ENCODE peak calls at places on chromosome 4, in ten cellular contexts. One of them, this sample, is unnamed.

GRCh38 chr4:42609051-42609450 is 47.9 kb downstream of the ATP8A1 start:
- DNase-seq in SJSA1: no peak
- DNase-seq in stimulated activated CD4-positive, alpha-beta T cell treated with anti-CD3 and anti-CD28 coated beads, Interleukin-2, amount 100 ng/mL, for 48 hours: no peak
- DNase-seq in GM23248: no peak
- DNase-seq in activated gamma-delta T cell treated with anti-CD3 and anti-CD28 coated beads, Interleukin-2, amount 50 U/mL, for 16 hours: no peak
- DNase-seq in stimulated activated naive CD8-positive, alpha-beta T cell treated with anti-CD3 and anti-CD28 coated beads, Interleukin-15, Interleukin-2, amounts not matched to agents 100 U/mL and 50 U/mL, for 24 hours: no peak
- DNase-seq in neural crest cell: no peak
- DNase-seq in sigmoid colon: no peak
- DNase-seq in progenitor cell of endocrine pancreas: no peak
- DNase-seq in psoas muscle: no peak
- DNase-seq in this sample: no peak

GRCh38 chr4:17236686-17237085 is 275.2 kb downstream of the QDPR start:
- DNase-seq in SJSA1: peak
- DNase-seq in stimulated activated CD4-positive, alpha-beta T cell treated with anti-CD3 and anti-CD28 coated beads, Interleukin-2, amount 100 ng/mL, for 48 hours: no peak
- DNase-seq in GM23248: peak
- DNase-seq in activated gamma-delta T cell treated with anti-CD3 and anti-CD28 coated beads, Interleukin-2, amount 50 U/mL, for 16 hours: no peak
- DNase-seq in stimulated activated naive CD8-positive, alpha-beta T cell treated with anti-CD3 and anti-CD28 coated beads, Interleukin-15, Interleukin-2, amounts not matched to agents 100 U/mL and 50 U/mL, for 24 hours: no peak
- DNase-seq in neural crest cell: no peak
- DNase-seq in sigmoid colon: no peak
- DNase-seq in progenitor cell of endocrine pancreas: no peak
- DNase-seq in psoas muscle: no peak
- DNase-seq in this sample: no peak

GRCh38 chr4:153014460-153014859 is 78.3 kb downstream of the FHDC1 start:
- DNase-seq in SJSA1: no peak
- DNase-seq in stimulated activated CD4-positive, alpha-beta T cell treated with anti-CD3 and anti-CD28 coated beads, Interleukin-2, amount 100 ng/mL, for 48 hours: no peak
- DNase-seq in GM23248: peak
- DNase-seq in activated gamma-delta T cell treated with anti-CD3 and anti-CD28 coated beads, Interleukin-2, amount 50 U/mL, for 16 hours: no peak
- DNase-seq in stimulated activated naive CD8-positive, alpha-beta T cell treated with anti-CD3 and anti-CD28 coated beads, Interleukin-15, Interleukin-2, amounts not matched to agents 100 U/mL and 50 U/mL, for 24 hours: no peak
- DNase-seq in neural crest cell: no peak
- DNase-seq in sigmoid colon: no peak
- DNase-seq in progenitor cell of endocrine pancreas: no peak
- DNase-seq in psoas muscle: no peak
- DNase-seq in this sample: no peak

GRCh38 chr4:34046580-34046979 is 2197.7 kb downstream of the ARAP2 start:
- DNase-seq in SJSA1: no peak
- DNase-seq in stimulated activated CD4-positive, alpha-beta T cell treated with anti-CD3 and anti-CD28 coated beads, Interleukin-2, amount 100 ng/mL, for 48 hours: no peak
- DNase-seq in GM23248: peak
- DNase-seq in activated gamma-delta T cell treated with anti-CD3 and anti-CD28 coated beads, Interleukin-2, amount 50 U/mL, for 16 hours: no peak
- DNase-seq in stimulated activated naive CD8-positive, alpha-beta T cell treated with anti-CD3 and anti-CD28 coated beads, Interleukin-15, Interleukin-2, amounts not matched to agents 100 U/mL and 50 U/mL, for 24 hours: no peak
- DNase-seq in neural crest cell: no peak
- DNase-seq in sigmoid colon: no peak
- DNase-seq in progenitor cell of endocrine pancreas: no peak
- DNase-seq in psoas muscle: no peak
- DNase-seq in this sample: no peak

GRCh38 chr4:101458914-101459313 is 111.6 kb upstream of the PPP3CA start:
- DNase-seq in SJSA1: no peak
- DNase-seq in stimulated activated CD4-positive, alpha-beta T cell treated with anti-CD3 and anti-CD28 coated beads, Interleukin-2, amount 100 ng/mL, for 48 hours: no peak
- DNase-seq in GM23248: peak
- DNase-seq in activated gamma-delta T cell treated with anti-CD3 and anti-CD28 coated beads, Interleukin-2, amount 50 U/mL, for 16 hours: no peak
- DNase-seq in stimulated activated naive CD8-positive, alpha-beta T cell treated with anti-CD3 and anti-CD28 coated beads, Interleukin-15, Interleukin-2, amounts not matched to agents 100 U/mL and 50 U/mL, for 24 hours: no peak
- DNase-seq in neural crest cell: no peak
- DNase-seq in sigmoid colon: no peak
- DNase-seq in progenitor cell of endocrine pancreas: no peak
- DNase-seq in psoas muscle: no peak
- DNase-seq in this sample: no peak

GRCh38 chr4:78477276-78477675 is 74.3 kb upstream of the ANXA3 start:
- DNase-seq in SJSA1: no peak
- DNase-seq in stimulated activated CD4-positive, alpha-beta T cell treated with anti-CD3 and anti-CD28 coated beads, Interleukin-2, amount 100 ng/mL, for 48 hours: no peak
- DNase-seq in GM23248: peak
- DNase-seq in activated gamma-delta T cell treated with anti-CD3 and anti-CD28 coated beads, Interleukin-2, amount 50 U/mL, for 16 hours: no peak
- DNase-seq in stimulated activated naive CD8-positive, alpha-beta T cell treated with anti-CD3 and anti-CD28 coated beads, Interleukin-15, Interleukin-2, amounts not matched to agents 100 U/mL and 50 U/mL, for 24 hours: no peak
- DNase-seq in neural crest cell: no peak
- DNase-seq in sigmoid colon: no peak
- DNase-seq in progenitor cell of endocrine pancreas: no peak
- DNase-seq in psoas muscle: no peak
- DNase-seq in this sample: no peak

GRCh38 chr4:143183513-143184216 is 1.1 kb upstream of the USP38 start:
- DNase-seq in SJSA1: no peak
- DNase-seq in stimulated activated CD4-positive, alpha-beta T cell treated with anti-CD3 and anti-CD28 coated beads, Interleukin-2, amount 100 ng/mL, for 48 hours: no peak
- DNase-seq in GM23248: peak
- DNase-seq in activated gamma-delta T cell treated with anti-CD3 and anti-CD28 coated beads, Interleukin-2, amount 50 U/mL, for 16 hours: no peak
- DNase-seq in stimulated activated naive CD8-positive, alpha-beta T cell treated with anti-CD3 and anti-CD28 coated beads, Interleukin-15, Interleukin-2, amounts not matched to agents 100 U/mL and 50 U/mL, for 24 hours: no peak
- DNase-seq in neural crest cell: no peak
- DNase-seq in sigmoid colon: no peak
- DNase-seq in progenitor cell of endocrine pancreas: no peak
- DNase-seq in psoas muscle: no peak
- DNase-seq in this sample: no peak

GRCh38 chr4:48653217-48654014 is 126.7 kb downstream of the FRYL start:
- DNase-seq in SJSA1: no peak
- DNase-seq in stimulated activated CD4-positive, alpha-beta T cell treated with anti-CD3 and anti-CD28 coated beads, Interleukin-2, amount 100 ng/mL, for 48 hours: peak
- DNase-seq in GM23248: peak
- DNase-seq in activated gamma-delta T cell treated with anti-CD3 and anti-CD28 coated beads, Interleukin-2, amount 50 U/mL, for 16 hours: peak
- DNase-seq in stimulated activated naive CD8-positive, alpha-beta T cell treated with anti-CD3 and anti-CD28 coated beads, Interleukin-15, Interleukin-2, amounts not matched to agents 100 U/mL and 50 U/mL, for 24 hours: peak
- DNase-seq in neural crest cell: peak
- DNase-seq in sigmoid colon: peak
- DNase-seq in progenitor cell of endocrine pancreas: no peak
- DNase-seq in psoas muscle: peak
- DNase-seq in this sample: no peak

GRCh38 chr4:27463816-27464215 is 603.2 kb downstream of the STIM2 start:
- DNase-seq in SJSA1: no peak
- DNase-seq in stimulated activated CD4-positive, alpha-beta T cell treated with anti-CD3 and anti-CD28 coated beads, Interleukin-2, amount 100 ng/mL, for 48 hours: no peak
- DNase-seq in GM23248: peak
- DNase-seq in activated gamma-delta T cell treated with anti-CD3 and anti-CD28 coated beads, Interleukin-2, amount 50 U/mL, for 16 hours: no peak
- DNase-seq in stimulated activated naive CD8-positive, alpha-beta T cell treated with anti-CD3 and anti-CD28 coated beads, Interleukin-15, Interleukin-2, amounts not matched to agents 100 U/mL and 50 U/mL, for 24 hours: no peak
- DNase-seq in neural crest cell: no peak
- DNase-seq in sigmoid colon: no peak
- DNase-seq in progenitor cell of endocrine pancreas: no peak
- DNase-seq in psoas muscle: no peak
- DNase-seq in this sample: no peak

GRCh38 chr4:2866891-2867290 is 23.2 kb downstream of the ADD1 start:
- DNase-seq in SJSA1: peak
- DNase-seq in stimulated activated CD4-positive, alpha-beta T cell treated with anti-CD3 and anti-CD28 coated beads, Interleukin-2, amount 100 ng/mL, for 48 hours: no peak
- DNase-seq in GM23248: peak
- DNase-seq in activated gamma-delta T cell treated with anti-CD3 and anti-CD28 coated beads, Interleukin-2, amount 50 U/mL, for 16 hours: no peak
- DNase-seq in stimulated activated naive CD8-positive, alpha-beta T cell treated with anti-CD3 and anti-CD28 coated beads, Interleukin-15, Interleukin-2, amounts not matched to agents 100 U/mL and 50 U/mL, for 24 hours: no peak
- DNase-seq in neural crest cell: no peak
- DNase-seq in sigmoid colon: no peak
- DNase-seq in progenitor cell of endocrine pancreas: no peak
- DNase-seq in psoas muscle: no peak
- DNase-seq in this sample: no peak

GRCh38 chr4:110361921-110362320 is 114.0 kb upstream of the ENPEP start:
- DNase-seq in SJSA1: peak
- DNase-seq in stimulated activated CD4-positive, alpha-beta T cell treated with anti-CD3 and anti-CD28 coated beads, Interleukin-2, amount 100 ng/mL, for 48 hours: no peak
- DNase-seq in GM23248: peak
- DNase-seq in activated gamma-delta T cell treated with anti-CD3 and anti-CD28 coated beads, Interleukin-2, amount 50 U/mL, for 16 hours: no peak
- DNase-seq in stimulated activated naive CD8-positive, alpha-beta T cell treated with anti-CD3 and anti-CD28 coated beads, Interleukin-15, Interleukin-2, amounts not matched to agents 100 U/mL and 50 U/mL, for 24 hours: no peak
- DNase-seq in neural crest cell: no peak
- DNase-seq in sigmoid colon: no peak
- DNase-seq in progenitor cell of endocrine pancreas: no peak
- DNase-seq in psoas muscle: no peak
- DNase-seq in this sample: no peak

GRCh38 chr4:147707892-147708672 is 23.8 kb upstream of the ARHGAP10 start:
- DNase-seq in SJSA1: peak
- DNase-seq in stimulated activated CD4-positive, alpha-beta T cell treated with anti-CD3 and anti-CD28 coated beads, Interleukin-2, amount 100 ng/mL, for 48 hours: peak
- DNase-seq in GM23248: peak
- DNase-seq in activated gamma-delta T cell treated with anti-CD3 and anti-CD28 coated beads, Interleukin-2, amount 50 U/mL, for 16 hours: no peak
- DNase-seq in stimulated activated naive CD8-positive, alpha-beta T cell treated with anti-CD3 and anti-CD28 coated beads, Interleukin-15, Interleukin-2, amounts not matched to agents 100 U/mL and 50 U/mL, for 24 hours: peak
- DNase-seq in neural crest cell: peak
- DNase-seq in sigmoid colon: peak
- DNase-seq in progenitor cell of endocrine pancreas: no peak
- DNase-seq in psoas muscle: no peak
- DNase-seq in this sample: no peak

GRCh38 chr4:56434599-56435000 is 815 bp downstream of the PPAT start:
- DNase-seq in SJSA1: no peak
- DNase-seq in stimulated activated CD4-positive, alpha-beta T cell treated with anti-CD3 and anti-CD28 coated beads, Interleukin-2, amount 100 ng/mL, for 48 hours: no peak
- DNase-seq in GM23248: peak
- DNase-seq in activated gamma-delta T cell treated with anti-CD3 and anti-CD28 coated beads, Interleukin-2, amount 50 U/mL, for 16 hours: no peak
- DNase-seq in stimulated activated naive CD8-positive, alpha-beta T cell treated with anti-CD3 and anti-CD28 coated beads, Interleukin-15, Interleukin-2, amounts not matched to agents 100 U/mL and 50 U/mL, for 24 hours: no peak
- DNase-seq in neural crest cell: no peak
- DNase-seq in sigmoid colon: no peak
- DNase-seq in progenitor cell of endocrine pancreas: no peak
- DNase-seq in psoas muscle: no peak
- DNase-seq in this sample: peak

GRCh38 chr4:2891294-2891693 is 47.6 kb downstream of the ADD1 start:
- DNase-seq in SJSA1: no peak
- DNase-seq in stimulated activated CD4-positive, alpha-beta T cell treated with anti-CD3 and anti-CD28 coated beads, Interleukin-2, amount 100 ng/mL, for 48 hours: no peak
- DNase-seq in GM23248: peak
- DNase-seq in activated gamma-delta T cell treated with anti-CD3 and anti-CD28 coated beads, Interleukin-2, amount 50 U/mL, for 16 hours: no peak
- DNase-seq in stimulated activated naive CD8-positive, alpha-beta T cell treated with anti-CD3 and anti-CD28 coated beads, Interleukin-15, Interleukin-2, amounts not matched to agents 100 U/mL and 50 U/mL, for 24 hours: no peak
- DNase-seq in neural crest cell: no peak
- DNase-seq in sigmoid colon: no peak
- DNase-seq in progenitor cell of endocrine pancreas: no peak
- DNase-seq in psoas muscle: no peak
- DNase-seq in this sample: no peak

GRCh38 chr4:176053785-176054184 is 11.9 kb upstream of the WDR17 start:
- DNase-seq in SJSA1: no peak
- DNase-seq in stimulated activated CD4-positive, alpha-beta T cell treated with anti-CD3 and anti-CD28 coated beads, Interleukin-2, amount 100 ng/mL, for 48 hours: no peak
- DNase-seq in GM23248: no peak
- DNase-seq in activated gamma-delta T cell treated with anti-CD3 and anti-CD28 coated beads, Interleukin-2, amount 50 U/mL, for 16 hours: no peak
- DNase-seq in stimulated activated naive CD8-positive, alpha-beta T cell treated with anti-CD3 and anti-CD28 coated beads, Interleukin-15, Interleukin-2, amounts not matched to agents 100 U/mL and 50 U/mL, for 24 hours: no peak
- DNase-seq in neural crest cell: no peak
- DNase-seq in sigmoid colon: no peak
- DNase-seq in progenitor cell of endocrine pancreas: no peak
- DNase-seq in psoas muscle: no peak
- DNase-seq in this sample: no peak

GRCh38 chr4:63717384-63717783 is 691.9 kb downstream of the TECRL start:
- DNase-seq in SJSA1: no peak
- DNase-seq in stimulated activated CD4-positive, alpha-beta T cell treated with anti-CD3 and anti-CD28 coated beads, Interleukin-2, amount 100 ng/mL, for 48 hours: no peak
- DNase-seq in GM23248: peak
- DNase-seq in activated gamma-delta T cell treated with anti-CD3 and anti-CD28 coated beads, Interleukin-2, amount 50 U/mL, for 16 hours: no peak
- DNase-seq in stimulated activated naive CD8-positive, alpha-beta T cell treated with anti-CD3 and anti-CD28 coated beads, Interleukin-15, Interleukin-2, amounts not matched to agents 100 U/mL and 50 U/mL, for 24 hours: no peak
- DNase-seq in neural crest cell: no peak
- DNase-seq in sigmoid colon: no peak
- DNase-seq in progenitor cell of endocrine pancreas: no peak
- DNase-seq in psoas muscle: no peak
- DNase-seq in this sample: peak

GRCh38 chr4:169604131-169604900 is 8.1 kb downstream of the NEK1 start:
- DNase-seq in SJSA1: peak
- DNase-seq in stimulated activated CD4-positive, alpha-beta T cell treated with anti-CD3 and anti-CD28 coated beads, Interleukin-2, amount 100 ng/mL, for 48 hours: no peak
- DNase-seq in GM23248: peak
- DNase-seq in activated gamma-delta T cell treated with anti-CD3 and anti-CD28 coated beads, Interleukin-2, amount 50 U/mL, for 16 hours: no peak
- DNase-seq in stimulated activated naive CD8-positive, alpha-beta T cell treated with anti-CD3 and anti-CD28 coated beads, Interleukin-15, Interleukin-2, amounts not matched to agents 100 U/mL and 50 U/mL, for 24 hours: no peak
- DNase-seq in neural crest cell: no peak
- DNase-seq in sigmoid colon: no peak
- DNase-seq in progenitor cell of endocrine pancreas: no peak
- DNase-seq in psoas muscle: no peak
- DNase-seq in this sample: no peak

GRCh38 chr4:109015413-109015810 is 252.6 kb upstream of the ETNPPL start:
- DNase-seq in SJSA1: no peak
- DNase-seq in stimulated activated CD4-positive, alpha-beta T cell treated with anti-CD3 and anti-CD28 coated beads, Interleukin-2, amount 100 ng/mL, for 48 hours: no peak
- DNase-seq in GM23248: no peak
- DNase-seq in activated gamma-delta T cell treated with anti-CD3 and anti-CD28 coated beads, Interleukin-2, amount 50 U/mL, for 16 hours: no peak
- DNase-seq in stimulated activated naive CD8-positive, alpha-beta T cell treated with anti-CD3 and anti-CD28 coated beads, Interleukin-15, Interleukin-2, amounts not matched to agents 100 U/mL and 50 U/mL, for 24 hours: no peak
- DNase-seq in neural crest cell: no peak
- DNase-seq in sigmoid colon: no peak
- DNase-seq in progenitor cell of endocrine pancreas: no peak
- DNase-seq in psoas muscle: no peak
- DNase-seq in this sample: no peak

GRCh38 chr4:15400911-15401671 is 26.7 kb upstream of the C1QTNF7 start:
- DNase-seq in SJSA1: peak
- DNase-seq in stimulated activated CD4-positive, alpha-beta T cell treated with anti-CD3 and anti-CD28 coated beads, Interleukin-2, amount 100 ng/mL, for 48 hours: peak
- DNase-seq in GM23248: peak
- DNase-seq in activated gamma-delta T cell treated with anti-CD3 and anti-CD28 coated beads, Interleukin-2, amount 50 U/mL, for 16 hours: no peak
- DNase-seq in stimulated activated naive CD8-positive, alpha-beta T cell treated with anti-CD3 and anti-CD28 coated beads, Interleukin-15, Interleukin-2, amounts not matched to agents 100 U/mL and 50 U/mL, for 24 hours: peak
- DNase-seq in neural crest cell: no peak
- DNase-seq in sigmoid colon: peak
- DNase-seq in progenitor cell of endocrine pancreas: no peak
- DNase-seq in psoas muscle: peak
- DNase-seq in this sample: no peak

GRCh38 chr4:86279247-86279960 is 80.4 kb downstream of the MAPK10 start:
- DNase-seq in SJSA1: no peak
- DNase-seq in stimulated activated CD4-positive, alpha-beta T cell treated with anti-CD3 and anti-CD28 coated beads, Interleukin-2, amount 100 ng/mL, for 48 hours: no peak
- DNase-seq in GM23248: no peak
- DNase-seq in activated gamma-delta T cell treated with anti-CD3 and anti-CD28 coated beads, Interleukin-2, amount 50 U/mL, for 16 hours: no peak
- DNase-seq in stimulated activated naive CD8-positive, alpha-beta T cell treated with anti-CD3 and anti-CD28 coated beads, Interleukin-15, Interleukin-2, amounts not matched to agents 100 U/mL and 50 U/mL, for 24 hours: no peak
- DNase-seq in neural crest cell: no peak
- DNase-seq in sigmoid colon: no peak
- DNase-seq in progenitor cell of endocrine pancreas: no peak
- DNase-seq in psoas muscle: no peak
- DNase-seq in this sample: no peak

GRCh38 chr4:141246683-141247429 is 26.2 kb downstream of the ZNF330 start:
- DNase-seq in SJSA1: no peak
- DNase-seq in stimulated activated CD4-positive, alpha-beta T cell treated with anti-CD3 and anti-CD28 coated beads, Interleukin-2, amount 100 ng/mL, for 48 hours: no peak
- DNase-seq in GM23248: peak
- DNase-seq in activated gamma-delta T cell treated with anti-CD3 and anti-CD28 coated beads, Interleukin-2, amount 50 U/mL, for 16 hours: no peak
- DNase-seq in stimulated activated naive CD8-positive, alpha-beta T cell treated with anti-CD3 and anti-CD28 coated beads, Interleukin-15, Interleukin-2, amounts not matched to agents 100 U/mL and 50 U/mL, for 24 hours: no peak
- DNase-seq in neural crest cell: no peak
- DNase-seq in sigmoid colon: no peak
- DNase-seq in progenitor cell of endocrine pancreas: no peak
- DNase-seq in psoas muscle: no peak
- DNase-seq in this sample: no peak

GRCh38 chr4:108483077-108483476 is 137.3 kb upstream of the RPL34 start:
- DNase-seq in SJSA1: peak
- DNase-seq in stimulated activated CD4-positive, alpha-beta T cell treated with anti-CD3 and anti-CD28 coated beads, Interleukin-2, amount 100 ng/mL, for 48 hours: no peak
- DNase-seq in GM23248: no peak
- DNase-seq in activated gamma-delta T cell treated with anti-CD3 and anti-CD28 coated beads, Interleukin-2, amount 50 U/mL, for 16 hours: no peak
- DNase-seq in stimulated activated naive CD8-positive, alpha-beta T cell treated with anti-CD3 and anti-CD28 coated beads, Interleukin-15, Interleukin-2, amounts not matched to agents 100 U/mL and 50 U/mL, for 24 hours: peak
- DNase-seq in neural crest cell: no peak
- DNase-seq in sigmoid colon: no peak
- DNase-seq in progenitor cell of endocrine pancreas: no peak
- DNase-seq in psoas muscle: no peak
- DNase-seq in this sample: no peak

GRCh38 chr4:151184523-151185458 is 85.4 kb downstream of the RPS3A start:
- DNase-seq in SJSA1: no peak
- DNase-seq in stimulated activated CD4-positive, alpha-beta T cell treated with anti-CD3 and anti-CD28 coated beads, Interleukin-2, amount 100 ng/mL, for 48 hours: no peak
- DNase-seq in GM23248: peak
- DNase-seq in activated gamma-delta T cell treated with anti-CD3 and anti-CD28 coated beads, Interleukin-2, amount 50 U/mL, for 16 hours: no peak
- DNase-seq in stimulated activated naive CD8-positive, alpha-beta T cell treated with anti-CD3 and anti-CD28 coated beads, Interleukin-15, Interleukin-2, amounts not matched to agents 100 U/mL and 50 U/mL, for 24 hours: no peak
- DNase-seq in neural crest cell: no peak
- DNase-seq in sigmoid colon: no peak
- DNase-seq in progenitor cell of endocrine pancreas: no peak
- DNase-seq in psoas muscle: no peak
- DNase-seq in this sample: no peak

GRCh38 chr4:1883583-1883982 is 12.4 kb downstream of the NSD2 start:
- DNase-seq in SJSA1: no peak
- DNase-seq in stimulated activated CD4-positive, alpha-beta T cell treated with anti-CD3 and anti-CD28 coated beads, Interleukin-2, amount 100 ng/mL, for 48 hours: no peak
- DNase-seq in GM23248: no peak
- DNase-seq in activated gamma-delta T cell treated with anti-CD3 and anti-CD28 coated beads, Interleukin-2, amount 50 U/mL, for 16 hours: no peak
- DNase-seq in stimulated activated naive CD8-positive, alpha-beta T cell treated with anti-CD3 and anti-CD28 coated beads, Interleukin-15, Interleukin-2, amounts not matched to agents 100 U/mL and 50 U/mL, for 24 hours: no peak
- DNase-seq in neural crest cell: no peak
- DNase-seq in sigmoid colon: no peak
- DNase-seq in progenitor cell of endocrine pancreas: no peak
- DNase-seq in psoas muscle: peak
- DNase-seq in this sample: no peak

GRCh38 chr4:187668683-187669082 is 326.9 kb upstream of the ZFP42 start:
- DNase-seq in SJSA1: peak
- DNase-seq in stimulated activated CD4-positive, alpha-beta T cell treated with anti-CD3 and anti-CD28 coated beads, Interleukin-2, amount 100 ng/mL, for 48 hours: no peak
- DNase-seq in GM23248: peak
- DNase-seq in activated gamma-delta T cell treated with anti-CD3 and anti-CD28 coated beads, Interleukin-2, amount 50 U/mL, for 16 hours: no peak
- DNase-seq in stimulated activated naive CD8-positive, alpha-beta T cell treated with anti-CD3 and anti-CD28 coated beads, Interleukin-15, Interleukin-2, amounts not matched to agents 100 U/mL and 50 U/mL, for 24 hours: no peak
- DNase-seq in neural crest cell: no peak
- DNase-seq in sigmoid colon: no peak
- DNase-seq in progenitor cell of endocrine pancreas: no peak
- DNase-seq in psoas muscle: no peak
- DNase-seq in this sample: no peak

GRCh38 chr4:77308843-77309242 is 151.8 kb downstream of the CCNG2 start:
- DNase-seq in SJSA1: peak
- DNase-seq in stimulated activated CD4-positive, alpha-beta T cell treated with anti-CD3 and anti-CD28 coated beads, Interleukin-2, amount 100 ng/mL, for 48 hours: no peak
- DNase-seq in GM23248: peak
- DNase-seq in activated gamma-delta T cell treated with anti-CD3 and anti-CD28 coated beads, Interleukin-2, amount 50 U/mL, for 16 hours: no peak
- DNase-seq in stimulated activated naive CD8-positive, alpha-beta T cell treated with anti-CD3 and anti-CD28 coated beads, Interleukin-15, Interleukin-2, amounts not matched to agents 100 U/mL and 50 U/mL, for 24 hours: no peak
- DNase-seq in neural crest cell: no peak
- DNase-seq in sigmoid colon: no peak
- DNase-seq in progenitor cell of endocrine pancreas: no peak
- DNase-seq in psoas muscle: no peak
- DNase-seq in this sample: peak

GRCh38 chr4:140349816-140350215 is 23.6 kb upstream of the SCOC start:
- DNase-seq in SJSA1: no peak
- DNase-seq in stimulated activated CD4-positive, alpha-beta T cell treated with anti-CD3 and anti-CD28 coated beads, Interleukin-2, amount 100 ng/mL, for 48 hours: no peak
- DNase-seq in GM23248: no peak
- DNase-seq in activated gamma-delta T cell treated with anti-CD3 and anti-CD28 coated beads, Interleukin-2, amount 50 U/mL, for 16 hours: no peak
- DNase-seq in stimulated activated naive CD8-positive, alpha-beta T cell treated with anti-CD3 and anti-CD28 coated beads, Interleukin-15, Interleukin-2, amounts not matched to agents 100 U/mL and 50 U/mL, for 24 hours: no peak
- DNase-seq in neural crest cell: no peak
- DNase-seq in sigmoid colon: no peak
- DNase-seq in progenitor cell of endocrine pancreas: no peak
- DNase-seq in psoas muscle: no peak
- DNase-seq in this sample: no peak

GRCh38 chr4:51870441-51871188 is 27.7 kb downstream of the DCUN1D4 start:
- DNase-seq in SJSA1: no peak
- DNase-seq in stimulated activated CD4-positive, alpha-beta T cell treated with anti-CD3 and anti-CD28 coated beads, Interleukin-2, amount 100 ng/mL, for 48 hours: no peak
- DNase-seq in GM23248: peak
- DNase-seq in activated gamma-delta T cell treated with anti-CD3 and anti-CD28 coated beads, Interleukin-2, amount 50 U/mL, for 16 hours: no peak
- DNase-seq in stimulated activated naive CD8-positive, alpha-beta T cell treated with anti-CD3 and anti-CD28 coated beads, Interleukin-15, Interleukin-2, amounts not matched to agents 100 U/mL and 50 U/mL, for 24 hours: no peak
- DNase-seq in neural crest cell: no peak
- DNase-seq in sigmoid colon: no peak
- DNase-seq in progenitor cell of endocrine pancreas: no peak
- DNase-seq in psoas muscle: no peak
- DNase-seq in this sample: no peak